ENCODE peak calls at places on chromosomes 12 and 14, in six cellular contexts. C is Calu3; M is stimulated activated CD4-positive, alpha-beta T cell treated with anti-CD3 and anti-CD28 coated beads, Interleukin-15, amount 100 ng/mL, for 48 hours; Z is activated gamma-delta T cell treated with anti-CD3 and anti-CD28 coated beads, Interleukin-2, amount 50 U/mL, for 16 hours; P is adipocyte; E is lung. V is an unnamed sample.
A peak's percentile ranks its signal among the peaks of the same experiment; 100 is the strongest.

GRCh38 chr12:115213538-115213961 is 529.6 kb upstream of the TBX3 start:
- DNase-seq in C (no peak), P (no peak), Z (no peak), E (no peak), M (no peak), V (no peak)

GRCh38 chr12:99140017-99140726 is 495.1 kb downstream of the APAF1 start:
- DNase-seq in Z (no peak), M (no peak), P (no peak), E (no peak), C (no peak), V (no peak)

GRCh38 chr12:113161415-113162016 is 12.0 kb downstream of the CFAP73 start:
- DNase-seq in P (no peak), M (no peak), C (no peak), E (no peak), Z (no peak), V (no peak)

GRCh38 chr12:18275974-18276373 is 14.7 kb downstream of the PIK3C2G start:
- DNase-seq in Z (no peak), C (no peak), P (peak; percentile 28), M (no peak), E (no peak), V (no peak)

GRCh38 chr12:116456307-116456641 is 102.9 kb upstream of the MAP1LC3B2 start:
- DNase-seq in C (no peak), E (no peak), M (no peak), P (no peak), Z (no peak), V (no peak)

GRCh38 chr12:108403952-108404351 is 64.8 kb upstream of the CMKLR1 start:
- DNase-seq in E (no peak), C (no peak), M (no peak), Z (no peak), P (no peak), V (no peak)

GRCh38 chr14:87186745-87187144 is 806.2 kb downstream of the GALC start:
- DNase-seq in C (no peak), Z (no peak), E (no peak), P (no peak), M (no peak), V (no peak)

GRCh38 chr14:50400461-50400860 is 3.8 kb upstream of the CDKL1 start:
- DNase-seq in C (no peak), E (no peak), P (no peak), M (no peak), Z (no peak), V (no peak)

GRCh38 chr14:104103061-104104005 is 17.8 kb downstream of the ASPG start:
- DNase-seq in P (no peak), Z (no peak), M (no peak), E (no peak), C (no peak), V (peak; percentile 87)

GRCh38 chr14:56119221-56119967 is 1.2 kb downstream of the PELI2 start:
- DNase-seq in M (no peak), Z (no peak), E (peak; percentile 56), C (peak; percentile 42), P (peak; percentile 70), V (peak; percentile 66)

GRCh38 chr14:70318635-70319013 is 40.9 kb downstream of the COX16 start:
- DNase-seq in P (no peak), E (no peak), Z (no peak), C (no peak), M (no peak), V (no peak)

GRCh38 chr14:93965287-93965821 is 11.0 kb downstream of the ASB2 start:
- DNase-seq in Z (no peak), P (peak; percentile 91), C (no peak), M (no peak), E (no peak), V (no peak)

GRCh38 chr14:104845834-104846441 is 19.1 kb upstream of the CEP170B start:
- DNase-seq in P (no peak), E (no peak), M (no peak), C (no peak), Z (no peak), V (no peak)

GRCh38 chr12:94948232-94948810 is 55.2 kb downstream of the NDUFA12 start:
- DNase-seq in E (no peak), P (no peak), C (no peak), Z (no peak), M (no peak), V (no peak)

GRCh38 chr12:22377731-22378496 is 43.4 kb upstream of the ST8SIA1 start:
- DNase-seq in Z (no peak), M (no peak), P (no peak), E (no peak), C (no peak), V (no peak)

GRCh38 chr12:46219892-46220655 is 48.8 kb downstream of the SLC38A1 start:
- DNase-seq in P (peak; percentile 74), M (peak; percentile 48), C (peak; percentile 35), Z (peak; percentile 62), E (no peak), V (no peak)

GRCh38 chr14:104844306-104845032 is 20.6 kb upstream of the CEP170B start:
- DNase-seq in E (no peak), P (no peak), Z (no peak), C (no peak), M (no peak), V (no peak)

GRCh38 chr14:53228966-53229365 is 75.8 kb upstream of the DDHD1 start:
- DNase-seq in Z (no peak), C (no peak), E (no peak), P (no peak), M (no peak), V (no peak)

GRCh38 chr12:89678225-89678624 is 30.4 kb downstream of the ATP2B1 start:
- DNase-seq in Z (no peak), C (no peak), M (no peak), P (no peak), E (no peak), V (no peak)

GRCh38 chr14:100709252-100709955 is 17.3 kb upstream of the DLK1 start:
- DNase-seq in E (no peak), P (peak; percentile 74), M (no peak), C (peak; percentile 30), Z (no peak), V (no peak)

GRCh38 chr12:67525500-67525884 is 123.1 kb upstream of the DYRK2 start:
- DNase-seq in Z (no peak), C (no peak), M (no peak), E (no peak), P (no peak), V (no peak)

GRCh38 chr12:20492251-20492728 is 124.0 kb downstream of the PDE3A start:
- DNase-seq in C (peak; percentile 38), M (no peak), P (no peak), E (no peak), Z (no peak), V (no peak)